ENCODE peak calls at places on chromosomes 2 and 18, in five cellular contexts. H is right lobe of liver, S is hepatocyte, O is tibial artery, K is foreskin keratinocyte. A is an unnamed sample.

GRCh38 chr18:34121157-34121807 is 103.4 kb downstream of the NOL4 start:
- DNase-seq in H (no peak), S (peak; percentile 28), O (no peak), K (peak; percentile 35), A (no peak)

GRCh38 chr2:36453652-36454051 is 98.1 kb downstream of the CRIM1 start:
- DNase-seq in O (no peak), K (no peak), H (no peak), S (no peak), A (no peak)

GRCh38 chr2:103809390-103809789 is 1044.5 kb upstream of the POU3F3 start:
- DNase-seq in O (no peak), K (no peak), S (no peak), H (no peak), A (no peak)

GRCh38 chr18:6004119-6004518 is 108.8 kb upstream of the TMEM200C start:
- DNase-seq in H (no peak), O (no peak), K (no peak), S (no peak), A (no peak)

GRCh38 chr2:235300368-235301201 is 193.3 kb upstream of the AGAP1 start:
- DNase-seq in K (no peak), S (peak; percentile 47), H (no peak), O (no peak), A (no peak)

GRCh38 chr2:231611273-231612198 is 18.9 kb downstream of the TEX44 start:
- DNase-seq in O (peak; percentile 70), S (peak; percentile 80), H (no peak), K (peak; percentile 93), A (no peak)

GRCh38 chr2:45755585-45756330 is 104.3 kb downstream of the PRKCE start:
- DNase-seq in S (no peak), H (no peak), K (no peak), O (no peak), A (no peak)

GRCh38 chr2:71243548-71244301 is 16.8 kb upstream of the PAIP2B start:
- DNase-seq in S (no peak), H (no peak), K (no peak), O (no peak), A (peak; percentile 6)

GRCh38 chr2:156695020-156695419 is 258.8 kb downstream of the GPD2 start:
- DNase-seq in H (no peak), K (no peak), S (no peak), O (no peak), A (no peak)

GRCh38 chr18:13269599-13270011 is 51.0 kb downstream of the LDLRAD4 start:
- DNase-seq in S (peak; percentile 43), H (no peak), O (peak; percentile 46), K (no peak), A (no peak)

GRCh38 chr2:50385361-50385760 is 646.6 kb downstream of the NRXN1 start:
- DNase-seq in S (no peak), K (no peak), H (no peak), O (no peak), A (no peak)

GRCh38 chr18:53796042-53796729 is 428.3 kb downstream of the MBD2 start:
- DNase-seq in S (peak; percentile 26), K (peak; percentile 75), H (no peak), O (peak; percentile 39), A (no peak)

GRCh38 chr2:113167115-113167932 is 6.4 kb upstream of the PSD4 start:
- DNase-seq in O (no peak), H (peak; percentile 89), S (peak; percentile 76), K (no peak), A (no peak)

GRCh38 chr2:140392824-140393223 is 1612.6 kb upstream of the NXPH2 start:
- DNase-seq in H (no peak), O (no peak), S (no peak), K (no peak), A (no peak)

GRCh38 chr18:79584491-79585394 is 94.9 kb upstream of the CTDP1 start:
- DNase-seq in S (no peak), K (no peak), H (peak; percentile 12), O (peak; percentile 14), A (no peak)

GRCh38 chr2:207792244-207792785 is 22.6 kb upstream of the FZD5 start:
- DNase-seq in S (no peak), H (no peak), K (peak; percentile 60), O (no peak), A (no peak)

GRCh38 chr18:32328379-32328778 is 138.5 kb downstream of the MEP1B start:
- DNase-seq in H (no peak), O (no peak), K (no peak), S (no peak), A (no peak)

GRCh38 chr2:208315081-208315788 is 49.2 kb downstream of the PIKFYVE start:
- DNase-seq in H (no peak), S (no peak), O (peak; percentile 81), K (no peak), A (no peak)

GRCh38 chr2:185484601-185485000 is 254.0 kb upstream of the FSIP2 start:
- DNase-seq in K (no peak), S (no peak), O (no peak), H (no peak), A (no peak)

GRCh38 chr2:219249203-219249980 is 3.7 kb upstream of the TUBA4B start:
- DNase-seq in K (peak; percentile 95), O (peak; percentile 71), H (peak; percentile 83), S (peak; percentile 88), A (peak; percentile 11)

GRCh38 chr2:124258481-124258880 is 233.4 kb downstream of the CNTNAP5 start:
- DNase-seq in K (no peak), O (no peak), H (no peak), S (no peak), A (no peak)

GRCh38 chr18:22165603-22166069 is 3.8 kb upstream of the GATA6 start:
- DNase-seq in S (peak; percentile 37), H (no peak), O (no peak), K (no peak), A (no peak)

GRCh38 chr2:46114981-46115380 is 182.2 kb upstream of the EPAS1 start:
- DNase-seq in K (no peak), S (no peak), H (no peak), O (no peak), A (no peak)

GRCh38 chr2:22397847-22398246 is 987.1 kb upstream of the KLHL29 start:
- DNase-seq in K (no peak), S (no peak), H (no peak), O (no peak), A (no peak)

GRCh38 chr2:109473616-109474318 is 140.0 kb downstream of the SEPTIN10 start:
- DNase-seq in H (no peak), K (no peak), O (no peak), S (no peak), A (no peak)

GRCh38 chr18:58603365-58604067 is 25.4 kb downstream of the ALPK2 start:
- DNase-seq in H (no peak), O (no peak), S (no peak), K (no peak), A (no peak)

GRCh38 chr2:175187378-175187777 is 5.9 kb upstream of the ATP5MC3 start:
- DNase-seq in H (no peak), O (no peak), S (peak; percentile 10), K (no peak), A (no peak)

GRCh38 chr2:182870227-182870626 is 3.8 kb upstream of the FRZB start:
- DNase-seq in H (no peak), S (no peak), O (no peak), K (no peak), A (no peak)

GRCh38 chr18:25467226-25468065 is 115.5 kb upstream of the ZNF521 start:
- DNase-seq in K (no peak), S (no peak), O (peak; percentile 31), H (no peak), A (no peak)

GRCh38 chr2:15770148-15770547 is 170.2 kb upstream of the MYCN start:
- DNase-seq in K (no peak), S (no peak), O (no peak), H (no peak), A (no peak)

GRCh38 chr2:44689516-44689915 is 252.0 kb upstream of the SIX3 start:
- DNase-seq in O (no peak), H (no peak), S (no peak), K (no peak), A (no peak)

GRCh38 chr2:105822186-105822585 is 77.5 kb downstream of the NCK2 start:
- DNase-seq in H (no peak), O (no peak), K (no peak), S (no peak), A (no peak)

GRCh38 chr2:9397201-9397600 is 26.1 kb downstream of the ITGB1BP1 start:
- DNase-seq in O (no peak), K (no peak), H (no peak), S (no peak), A (no peak)

GRCh38 chr2:136116111-136116812 is 1.7 kb downstream of the CXCR4 start:
- DNase-seq in S (peak; percentile 55), O (peak; percentile 51), H (peak; percentile 66), K (no peak), A (no peak)

GRCh38 chr2:85650456-85650855 is 17.5 kb downstream of the SFTPB start:
- DNase-seq in O (no peak), K (no peak), H (no peak), S (no peak), A (no peak)

GRCh38 chr2:85648619-85649018 is 19.4 kb downstream of the SFTPB start:
- DNase-seq in H (no peak), K (no peak), O (no peak), S (peak; percentile 35), A (no peak)

GRCh38 chr2:85644909-85645308 is 23.1 kb downstream of the SFTPB start:
- DNase-seq in H (no peak), O (no peak), K (no peak), S (no peak), A (no peak)

GRCh38 chr2:85649201-85650190 is 18.5 kb downstream of the SFTPB start:
- DNase-seq in H (no peak), O (no peak), K (no peak), S (no peak), A (no peak)

GRCh38 chr2:85647823-85648526 is 20.0 kb downstream of the SFTPB start:
- DNase-seq in S (no peak), K (no peak), H (no peak), O (no peak), A (no peak)
- H3K27ac ChIP-seq in S (no peak overlapping the region), K (no peak overlapping the region), H (no peak overlapping the region), O (peak overlapping the region; percentile 28), A (peak overlapping the region; percentile 56)

GRCh38 chr2:189899101-189899500 is 114.9 kb downstream of the PMS1 start:
- DNase-seq in K (peak; percentile 2), H (no peak), S (no peak), O (no peak), A (no peak)
- H3K27ac ChIP-seq in K (no peak overlapping the region), H (no peak overlapping the region), S (no peak overlapping the region), O (no peak overlapping the region), A (no peak overlapping the region)

GRCh38 chr2:111908578-111908977 is 10.2 kb downstream of the MERTK start:
- DNase-seq in S (no peak), O (no peak), H (no peak), K (no peak), A (no peak)
- H3K27ac ChIP-seq in S (peak overlapping the region; percentile 75), O (peak overlapping the region; percentile 5), H (peak overlapping the region; percentile 35), K (no peak overlapping the region), A (peak overlapping the region; percentile 17)

GRCh38 chr18:75248426-75249191 is 38.0 kb downstream of the TSHZ1 start:
- DNase-seq in K (no peak), O (no peak), S (no peak), H (no peak), A (no peak)

GRCh38 chr18:75251466-75251865 is 40.9 kb downstream of the TSHZ1 start:
- DNase-seq in S (no peak), O (no peak), H (no peak), K (no peak), A (no peak)

GRCh38 chr18:75250471-75250821 is 39.8 kb downstream of the TSHZ1 start:
- DNase-seq in O (no peak), S (no peak), K (no peak), H (no peak), A (no peak)

GRCh38 chr18:75249192-75249551 is 38.6 kb downstream of the TSHZ1 start:
- DNase-seq in H (no peak), S (no peak), O (no peak), K (no peak), A (no peak)

GRCh38 chr18:75249672-75250470 is 39.3 kb downstream of the TSHZ1 start:
- DNase-seq in O (no peak), S (no peak), H (no peak), K (no peak), A (no peak)
- H3K27ac ChIP-seq in O (no peak overlapping the region), S (no peak overlapping the region), H (no peak overlapping the region), K (no peak overlapping the region), A (peak overlapping the region; percentile 64)